ENCODE peak calls at places on chromosomes 3 and 15, in seven cellular contexts. One of them, this sample, is unnamed.

GRCh38 chr15:41891946-41892345 is 1.9 kb downstream of the SPTBN5 start:
- DNase-seq in GM12891: no peak
- DNase-seq in SK-N-SH: peak
- DNase-seq in H1: no peak
- DNase-seq in GM12878: no peak
- DNase-seq in HepG2: no peak
- DNase-seq in K562: no peak
- DNase-seq in this sample: no peak

GRCh38 chr3:120198305-120198878 is 86.6 kb downstream of the GPR156 start:
- DNase-seq in HepG2: peak
- DNase-seq in GM12878: no peak
- DNase-seq in H1: no peak
- DNase-seq in SK-N-SH: no peak
- DNase-seq in GM12891: no peak
- DNase-seq in K562: no peak
- DNase-seq in this sample: no peak

GRCh38 chr15:68449389-68449788 is 17.4 kb upstream of the ITGA11 start:
- DNase-seq in GM12891: no peak
- DNase-seq in K562: no peak
- DNase-seq in GM12878: no peak
- DNase-seq in H1: no peak
- DNase-seq in HepG2: no peak
- DNase-seq in SK-N-SH: no peak
- DNase-seq in this sample: no peak

GRCh38 chr3:193314161-193314560 is 64.4 kb downstream of the ATP13A5 start:
- DNase-seq in H1: no peak
- DNase-seq in HepG2: no peak
- DNase-seq in GM12891: no peak
- DNase-seq in SK-N-SH: peak
- DNase-seq in GM12878: no peak
- DNase-seq in K562: no peak
- DNase-seq in this sample: no peak

GRCh38 chr3:61946925-61947324 is 385.6 kb downstream of the PTPRG start:
- DNase-seq in GM12891: no peak
- DNase-seq in HepG2: no peak
- DNase-seq in H1: no peak
- DNase-seq in SK-N-SH: no peak
- DNase-seq in K562: no peak
- DNase-seq in GM12878: no peak
- DNase-seq in this sample: no peak

GRCh38 chr15:57732526-57733331 is 26.2 kb downstream of the POLR2M start:
- DNase-seq in GM12878: no peak
- DNase-seq in HepG2: peak
- DNase-seq in SK-N-SH: peak
- DNase-seq in GM12891: peak
- DNase-seq in K562: peak
- DNase-seq in H1: no peak
- DNase-seq in this sample: no peak

GRCh38 chr15:43776101-43776717 is 557 bp downstream of the ELL3 start:
- DNase-seq in GM12891: peak
- DNase-seq in SK-N-SH: no peak
- DNase-seq in K562: no peak
- DNase-seq in HepG2: no peak
- DNase-seq in H1: no peak
- DNase-seq in GM12878: peak
- DNase-seq in this sample: peak

GRCh38 chr15:74768099-74768770 is 13.6 kb upstream of the CSK start:
- DNase-seq in K562: no peak
- DNase-seq in GM12891: no peak
- DNase-seq in HepG2: no peak
- DNase-seq in GM12878: no peak
- DNase-seq in H1: no peak
- DNase-seq in SK-N-SH: peak
- DNase-seq in this sample: no peak

GRCh38 chr3:161371441-161372320 is at the start of gene SPTSSB:
- DNase-seq in GM12891: peak
- DNase-seq in K562: no peak
- DNase-seq in SK-N-SH: peak
- DNase-seq in H1: no peak
- DNase-seq in HepG2: peak
- DNase-seq in GM12878: no peak
- DNase-seq in this sample: peak

GRCh38 chr3:125098929-125099328 is 43.1 kb upstream of the HEG1 start:
- DNase-seq in SK-N-SH: no peak
- DNase-seq in H1: no peak
- DNase-seq in GM12891: no peak
- DNase-seq in K562: no peak
- DNase-seq in HepG2: no peak
- DNase-seq in GM12878: no peak
- DNase-seq in this sample: no peak

GRCh38 chr15:81400640-81401236 is 26.7 kb upstream of the TMC3 start:
- DNase-seq in SK-N-SH: peak
- DNase-seq in K562: peak
- DNase-seq in GM12891: peak
- DNase-seq in H1: no peak
- DNase-seq in GM12878: peak
- DNase-seq in HepG2: peak
- DNase-seq in this sample: peak

GRCh38 chr3:53160660-53161344 is at the start of gene PRKCD:
- DNase-seq in SK-N-SH: peak
- DNase-seq in GM12891: peak
- DNase-seq in GM12878: no peak
- DNase-seq in K562: peak
- DNase-seq in H1: no peak
- DNase-seq in HepG2: peak
- DNase-seq in this sample: peak

GRCh38 chr3:133831966-133832801 is 26.6 kb downstream of the SRPRB start:
- DNase-seq in HepG2: no peak
- DNase-seq in K562: no peak
- DNase-seq in SK-N-SH: no peak
- DNase-seq in H1: no peak
- DNase-seq in GM12891: peak
- DNase-seq in GM12878: no peak
- DNase-seq in this sample: no peak

GRCh38 chr3:67414740-67415139 is 239.7 kb downstream of the SUCLG2 start:
- DNase-seq in HepG2: no peak
- DNase-seq in H1: no peak
- DNase-seq in GM12891: no peak
- DNase-seq in K562: no peak
- DNase-seq in SK-N-SH: no peak
- DNase-seq in GM12878: no peak
- DNase-seq in this sample: no peak

GRCh38 chr3:58560771-58561311 is 16.4 kb downstream of the FAM107A start:
- DNase-seq in GM12891: no peak
- DNase-seq in K562: peak
- DNase-seq in HepG2: peak
- DNase-seq in GM12878: no peak
- DNase-seq in SK-N-SH: no peak
- DNase-seq in H1: no peak
- DNase-seq in this sample: no peak

GRCh38 chr3:33131328-33132018 is 17.7 kb downstream of the CRTAP start:
- DNase-seq in HepG2: peak
- DNase-seq in GM12878: no peak
- DNase-seq in K562: peak
- DNase-seq in GM12891: peak
- DNase-seq in H1: peak
- DNase-seq in SK-N-SH: peak
- DNase-seq in this sample: peak

GRCh38 chr3:160686955-160687535 is 10.1 kb downstream of the ARL14 start:
- DNase-seq in HepG2: peak
- DNase-seq in GM12878: no peak
- DNase-seq in GM12891: no peak
- DNase-seq in SK-N-SH: peak
- DNase-seq in K562: peak
- DNase-seq in H1: no peak
- DNase-seq in this sample: no peak

GRCh38 chr3:119527731-119528130 is 29.4 kb downstream of the TIMMDC1 start:
- DNase-seq in GM12878: no peak
- DNase-seq in HepG2: no peak
- DNase-seq in SK-N-SH: no peak
- DNase-seq in H1: no peak
- DNase-seq in GM12891: no peak
- DNase-seq in K562: no peak
- DNase-seq in this sample: no peak

GRCh38 chr15:59659366-59659765 is 2.1 kb upstream of the GTF2A2 start:
- DNase-seq in SK-N-SH: no peak
- DNase-seq in H1: no peak
- DNase-seq in GM12891: no peak
- DNase-seq in HepG2: no peak
- DNase-seq in K562: no peak
- DNase-seq in GM12878: no peak
- DNase-seq in this sample: no peak

GRCh38 chr15:59656935-59657634 is at the start of gene GTF2A2:
- DNase-seq in H1: peak
- DNase-seq in GM12878: peak
- DNase-seq in SK-N-SH: peak
- DNase-seq in GM12891: peak
- DNase-seq in K562: peak
- DNase-seq in HepG2: peak
- DNase-seq in this sample: peak

GRCh38 chr15:59657635-59658125 is 365 bp upstream of the GTF2A2 start:
- DNase-seq in K562: no peak
- DNase-seq in SK-N-SH: no peak
- DNase-seq in GM12878: no peak
- DNase-seq in HepG2: no peak
- DNase-seq in GM12891: no peak
- DNase-seq in H1: no peak
- DNase-seq in this sample: no peak

DNA sequence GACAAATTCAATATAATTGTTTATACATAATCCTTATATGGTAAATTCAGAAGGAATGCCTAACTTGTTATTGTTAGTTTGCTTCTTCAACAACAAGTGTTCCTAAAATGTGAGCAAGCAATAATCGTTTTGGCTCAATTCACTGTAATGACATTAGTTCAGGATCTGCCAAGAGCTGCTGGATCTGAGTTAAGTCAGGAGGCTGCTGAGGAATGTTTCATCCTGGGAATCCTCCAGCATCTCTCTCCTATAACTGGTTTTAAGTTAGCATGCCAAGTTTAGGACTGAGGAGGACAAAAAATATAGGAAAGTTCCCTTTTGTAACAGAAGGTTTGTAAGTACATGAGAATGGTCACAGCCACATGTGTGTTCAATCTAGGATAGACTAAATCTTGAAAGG is 4.9 kb upstream of the GTF2A2 start:
- DNase-seq in K562: no peak
- DNase-seq in HepG2: no peak
- DNase-seq in H1: no peak
- DNase-seq in SK-N-SH: no peak
- DNase-seq in GM12878: no peak
- DNase-seq in GM12891: no peak
- DNase-seq in this sample: no peak
- TF ChIP-seq TAF1 in K562: no peak
- TF ChIP-seq TAF1 in HepG2: no peak
- TF ChIP-seq TAF1 in H1: no peak
- TF ChIP-seq TAF1 in SK-N-SH: no peak
- TF ChIP-seq TAF1 in GM12878: no peak
- TF ChIP-seq TAF1 in GM12891: no peak
- TF ChIP-seq TAF1 in this sample: no peak

DNA sequence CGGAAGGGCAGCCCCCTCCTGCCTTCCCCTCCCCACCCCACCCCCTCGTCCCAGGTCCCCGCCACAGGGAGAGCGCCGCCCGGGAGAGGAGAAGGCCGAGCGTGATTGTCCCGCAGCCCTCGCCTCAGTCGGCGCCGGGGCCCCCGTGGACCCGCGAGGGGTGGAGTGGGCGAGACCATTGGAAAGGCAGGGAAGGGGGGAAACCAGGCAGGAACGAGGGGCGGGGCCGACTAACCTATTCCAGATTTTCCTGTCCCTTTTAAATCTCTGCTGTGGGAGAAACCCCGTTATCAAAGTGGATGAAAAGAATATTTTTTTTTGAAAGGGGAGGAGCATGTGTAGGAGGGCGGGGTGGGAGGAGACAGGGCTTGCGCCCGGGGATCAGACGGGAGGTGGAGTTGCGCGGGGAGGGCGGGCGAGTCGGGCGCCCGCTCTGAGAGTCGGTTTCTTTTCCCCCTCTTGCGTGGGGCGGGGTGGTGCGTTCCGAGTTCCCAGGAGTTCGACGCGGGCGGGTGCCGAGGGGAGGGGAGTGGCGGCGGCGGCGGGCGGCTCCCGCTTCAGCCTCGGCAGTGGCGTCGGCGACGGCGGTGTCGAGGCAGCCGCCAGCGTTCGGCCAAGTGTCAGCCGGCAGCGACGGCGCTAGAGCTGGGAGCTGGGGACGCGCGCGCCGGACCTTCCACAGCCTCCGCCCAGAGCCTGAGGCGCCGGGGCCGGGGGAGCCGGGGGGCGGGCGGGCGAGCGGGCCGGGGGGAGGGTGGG is at the start of gene NECTIN3:
- DNase-seq in SK-N-SH: peak
- DNase-seq in GM12878: no peak
- DNase-seq in H1: no peak
- DNase-seq in GM12891: peak
- DNase-seq in HepG2: peak
- DNase-seq in K562: peak
- DNase-seq in this sample: peak
- TF ChIP-seq POLR2AphosphoS5 in SK-N-SH: peak
- TF ChIP-seq POLR2AphosphoS5 in GM12878: no peak
- TF ChIP-seq POLR2AphosphoS5 in H1: no peak
- TF ChIP-seq POLR2AphosphoS5 in GM12891: no peak
- TF ChIP-seq POLR2AphosphoS5 in HepG2: peak
- TF ChIP-seq POLR2AphosphoS5 in K562: no peak
- TF ChIP-seq POLR2AphosphoS5 in this sample: no peak

DNA sequence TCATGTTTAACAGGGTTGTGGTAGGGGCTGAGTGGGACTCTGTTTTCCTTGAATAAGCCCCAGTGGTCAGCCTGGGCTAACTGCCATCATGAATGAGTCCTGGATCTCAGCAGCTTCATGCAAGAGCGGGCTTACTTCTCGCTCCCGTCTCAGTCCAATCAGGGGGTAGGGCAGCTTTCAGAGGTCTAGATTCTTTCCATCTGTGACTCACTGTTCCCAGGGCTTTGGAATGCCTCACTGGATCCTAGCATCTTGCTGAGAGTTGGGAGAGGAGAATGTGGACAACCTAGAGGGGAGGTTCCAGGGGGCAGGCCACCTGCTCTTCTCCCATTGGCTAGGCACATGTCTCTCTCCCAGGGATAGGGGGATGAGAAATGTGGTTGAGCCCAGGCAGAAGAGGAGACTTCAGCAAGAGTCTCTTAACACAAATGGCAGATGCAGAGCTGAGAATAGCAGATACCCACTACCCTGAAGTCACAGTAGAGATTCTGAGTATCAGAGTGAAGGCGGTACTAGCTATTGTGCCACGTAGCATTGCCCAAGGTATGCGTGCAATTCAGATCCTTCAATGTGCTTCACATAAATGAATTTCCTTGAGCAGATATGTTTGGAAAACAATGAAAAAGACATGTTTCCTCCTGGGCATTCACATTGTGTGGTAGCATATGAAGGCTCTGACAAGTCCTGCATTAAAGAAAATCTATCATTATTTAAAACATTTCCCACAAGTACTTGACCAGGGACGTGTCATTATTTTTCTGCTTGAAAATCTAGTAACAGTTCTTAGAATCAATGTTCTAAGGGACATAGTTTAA is 257.7 kb upstream of the PROK2 start:
- DNase-seq in GM12891: no peak
- DNase-seq in SK-N-SH: no peak
- DNase-seq in HepG2: no peak
- DNase-seq in K562: no peak
- DNase-seq in GM12878: no peak
- DNase-seq in H1: no peak
- DNase-seq in this sample: no peak
- TF ChIP-seq TAF1 in GM12891: no peak
- TF ChIP-seq TAF1 in SK-N-SH: no peak
- TF ChIP-seq TAF1 in HepG2: no peak
- TF ChIP-seq TAF1 in K562: no peak
- TF ChIP-seq TAF1 in GM12878: no peak
- TF ChIP-seq TAF1 in H1: no peak
- TF ChIP-seq TAF1 in this sample: no peak

GRCh38 chr3:72847751-72848702 is at the start of gene SHQ1:
- DNase-seq in GM12891: peak
- DNase-seq in GM12878: peak
- DNase-seq in HepG2: peak
- DNase-seq in K562: peak
- DNase-seq in H1: peak
- DNase-seq in SK-N-SH: peak
- DNase-seq in this sample: peak
- TF ChIP-seq POLR2AphosphoS5 in GM12891: peak
- TF ChIP-seq POLR2AphosphoS5 in GM12878: peak
- TF ChIP-seq POLR2AphosphoS5 in HepG2: peak
- TF ChIP-seq POLR2AphosphoS5 in K562: peak
- TF ChIP-seq POLR2AphosphoS5 in H1: no peak
- TF ChIP-seq POLR2AphosphoS5 in SK-N-SH: peak
- TF ChIP-seq POLR2AphosphoS5 in this sample: peak

This sample was measured in GM12892.